ENCODE peak calls at places on chromosomes 4 and X, in eight cellular contexts. Q is PC-3, C is brain microvascular endothelial cell, A is tibial artery, T is upper lobe of right lung, H is breast epithelium, Y is left ventricle myocardium inferior, F is HCT116. S is an unnamed sample.

GRCh38 chr4:42678512-42678911 is 21.6 kb upstream of the ATP8A1 start:
- DNase-seq in Q (no peak), C (no peak), A (no peak), T (no peak), H (no peak), Y (no peak), F (no peak), S (no peak)

GRCh38 chr4:3291969-3292570 is 751 bp upstream of the RGS12 start:
- DNase-seq in Q (peak; percentile 52), C (no peak), A (peak; percentile 54), T (peak; percentile 90), H (peak; percentile 65), Y (peak; percentile 68), F (peak; percentile 8), S (no peak)

GRCh38 chrX:7145454-7145853 is 2.1 kb upstream of the STS start:
- DNase-seq in Q (no peak), C (no peak), A (no peak), T (no peak), H (no peak), Y (no peak), F (no peak), S (no peak)

GRCh38 chr4:4506961-4507360 is 34.9 kb downstream of the STX18 start:
- DNase-seq in Q (no peak), C (no peak), A (no peak), T (no peak), H (no peak), Y (no peak), F (no peak), S (no peak)

GRCh38 chrX:81537723-81538122 is 335.8 kb downstream of the SH3BGRL start:
- DNase-seq in Q (no peak), C (no peak), A (no peak), T (no peak), H (no peak), Y (no peak), F (no peak), S (no peak)

GRCh38 chr4:4418676-4419370 is 31.9 kb downstream of the NSG1 start:
- DNase-seq in Q (no peak), C (no peak), A (peak; percentile 14), T (peak; percentile 46), H (no peak), Y (no peak), F (no peak), S (no peak)

GRCh38 chr4:102585329-102585728 is 84.2 kb downstream of the NFKB1 start:
- DNase-seq in Q (no peak), C (no peak), A (no peak), T (no peak), H (no peak), Y (no peak), F (no peak), S (peak; percentile 74)

GRCh38 chr4:126233483-126233882 is 918.7 kb downstream of the FAT4 start:
- DNase-seq in Q (no peak), C (no peak), A (no peak), T (no peak), H (no peak), Y (no peak), F (no peak), S (no peak)

GRCh38 chr4:30722092-30722915 is 2.1 kb downstream of the PCDH7 start:
- DNase-seq in Q (no peak), C (no peak), A (no peak), T (no peak), H (no peak), Y (peak; percentile 22), F (no peak), S (no peak)

GRCh38 chr4:128915544-128915943 is 106.0 kb downstream of the JADE1 start:
- DNase-seq in Q (no peak), C (no peak), A (no peak), T (no peak), H (no peak), Y (no peak), F (no peak), S (no peak)
- H3K27ac ChIP-seq in Q (no peak overlapping the region), C (no peak overlapping the region), A (no peak overlapping the region), T (no peak overlapping the region), H (no peak overlapping the region), Y (no peak overlapping the region), F (no peak overlapping the region), S (no peak overlapping the region)

GRCh38 chr4:8522160-8523120 is 57.8 kb upstream of the GPR78 start:
- DNase-seq in Q (no peak), C (no peak), A (no peak), T (no peak), H (no peak), Y (no peak), F (no peak), S (no peak)
- TF ChIP-seq CTCF in Q (no peak), C (no peak), A (no peak), T (no peak), H (no peak), Y (no peak), F (no peak), S (no peak)

GRCh38 chr4:112522389-112522788 is 6.4 kb upstream of the NEUROG2 start:
- DNase-seq in Q (no peak), C (no peak), A (no peak), T (no peak), H (no peak), Y (no peak), F (no peak), S (no peak)

GRCh38 chr4:112521123-112522116 is 5.4 kb upstream of the NEUROG2 start:
- DNase-seq in Q (no peak), C (no peak), A (no peak), T (no peak), H (no peak), Y (no peak), F (no peak), S (no peak)

GRCh38 chr4:112520598-112521122 is 4.7 kb upstream of the NEUROG2 start:
- DNase-seq in Q (no peak), C (no peak), A (no peak), T (no peak), H (no peak), Y (no peak), F (no peak), S (no peak)

GRCh38 chr4:112523764-112524505 is 8.0 kb upstream of the NEUROG2 start:
- DNase-seq in Q (peak; percentile 71), C (no peak), A (no peak), T (peak; percentile 84), H (no peak), Y (peak; percentile 36), F (peak; percentile 73), S (no peak)

DNA sequence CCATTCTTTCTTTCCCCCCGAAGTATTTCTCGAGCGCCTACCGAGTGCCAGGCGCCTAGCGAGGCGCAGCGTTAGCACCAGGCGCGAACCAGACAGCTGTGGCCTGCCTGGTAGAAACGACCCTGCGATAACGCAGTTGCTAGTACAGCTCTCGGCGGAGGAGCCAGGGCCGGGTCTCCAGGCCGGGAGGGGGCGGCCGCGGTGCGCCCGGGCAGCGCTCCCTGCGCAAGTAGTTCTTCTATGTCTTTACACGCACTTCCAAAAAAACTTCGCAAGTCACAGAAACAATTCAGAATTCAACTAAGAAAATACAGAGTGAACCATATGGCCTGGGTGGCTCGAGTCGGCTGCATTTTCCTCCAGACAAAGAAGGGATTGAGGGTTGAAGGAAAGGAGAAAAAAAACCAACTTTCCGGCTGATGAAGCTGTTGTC is 7.0 kb upstream of the NEUROG2 start:
- DNase-seq in Q (no peak), C (peak; percentile 24), A (no peak), T (no peak), H (no peak), Y (no peak), F (no peak), S (no peak)
- H3K27me3 ChIP-seq in Q (peaks cover 25% of the 10 kb centered on the region), C (peaks cover 65% of the 10 kb centered on the region), A (peaks cover 67% of the 10 kb centered on the region), T (peaks cover 77% of the 10 kb centered on the region), H (peaks cover 64% of the 10 kb centered on the region), Y (peaks cover 93% of the 10 kb centered on the region), F (peaks cover 2% of the 10 kb centered on the region), S (peaks cover 95% of the 10 kb centered on the region)

GRCh38 chr4:81844717-81845116 is 373.0 kb upstream of the RASGEF1B start:
- DNase-seq in Q (peak; percentile 86), C (peak; percentile 83), A (peak; percentile 84), T (no peak), H (peak; percentile 66), Y (peak; percentile 49), F (peak; percentile 48), S (peak; percentile 69)

GRCh38 chr4:81845761-81846160 is 374.1 kb upstream of the RASGEF1B start:
- DNase-seq in Q (no peak), C (peak; percentile 41), A (no peak), T (no peak), H (no peak), Y (no peak), F (no peak), S (no peak)

GRCh38 chr4:81839347-81840042 is 367.8 kb upstream of the RASGEF1B start:
- DNase-seq in Q (no peak), C (no peak), A (no peak), T (no peak), H (no peak), Y (no peak), F (no peak), S (peak; percentile 44)

GRCh38 chr4:81850701-81851100 is 379.0 kb upstream of the RASGEF1B start:
- DNase-seq in Q (no peak), C (no peak), A (no peak), T (no peak), H (no peak), Y (no peak), F (no peak), S (no peak)

GRCh38 chr4:81845273-81845672 is 373.6 kb upstream of the RASGEF1B start:
- DNase-seq in Q (no peak), C (peak; percentile 11), A (no peak), T (no peak), H (no peak), Y (no peak), F (no peak), S (no peak)
- H3K27ac ChIP-seq in Q (no peak overlapping the region), C (peak overlapping the region; percentile 18), A (no peak overlapping the region), T (no peak overlapping the region), H (no peak overlapping the region), Y (no peak overlapping the region), F (no peak overlapping the region), S (no peak overlapping the region)

GRCh38 chrX:136272325-136272724 is 21.1 kb upstream of the MAP7D3 start:
- DNase-seq in Q (no peak), C (no peak), A (no peak), T (no peak), H (no peak), Y (no peak), F (peak; percentile 7), S (no peak)
- TF ChIP-seq CTCF in Q (peak; percentile 41), C (peak; percentile 16), A (no peak), T (no peak), H (no peak), Y (no peak), F (peak; percentile 6), S (peak; percentile 17)

GRCh38 chrX:126063984-126064383 is 102.1 kb downstream of the DCAF12L2 start:
- DNase-seq in Q (no peak), C (no peak), A (no peak), T (no peak), H (no peak), Y (no peak), F (no peak), S (no peak)

GRCh38 chrX:126064901-126065541 is 101.1 kb downstream of the DCAF12L2 start:
- DNase-seq in Q (no peak), C (no peak), A (no peak), T (peak; percentile 26), H (no peak), Y (no peak), F (no peak), S (no peak)

GRCh38 chrX:126065901-126066660 is 100.0 kb downstream of the DCAF12L2 start:
- DNase-seq in Q (no peak), C (no peak), A (no peak), T (peak; percentile 22), H (no peak), Y (no peak), F (no peak), S (no peak)
- H3K27me3 ChIP-seq in Q (no peaks in the 10 kb centered on the region), C (no peaks in the 10 kb centered on the region), A (no peaks in the 10 kb centered on the region), T (no peaks in the 10 kb centered on the region), H (no peaks in the 10 kb centered on the region), Y (no peaks in the 10 kb centered on the region), F (no peaks in the 10 kb centered on the region), S (no peaks in the 10 kb centered on the region)

S was measured in foreskin keratinocyte.